ENCODE peak calls at places on chromosomes 7 and 10, in four cellular contexts. F, E, O and J are unnamed samples.

GRCh38 chr10:113782986-113783704 is 31.7 kb downstream of the PLEKHS1 start:
- DNase-seq in F (no peak), O (no peak), E (no peak), J (no peak)

GRCh38 chr10:78712147-78712546 is 356.6 kb upstream of the ZMIZ1 start:
- DNase-seq in O (peak), F (no peak), E (no peak), J (peak)

GRCh38 chr10:129615921-129616525 is 149.0 kb downstream of the MGMT start:
- DNase-seq in E (no peak), F (no peak), O (no peak), J (no peak)

GRCh38 chr10:74816824-74817498 is 9.4 kb upstream of the KAT6B start:
- DNase-seq in O (no peak), F (no peak), E (no peak), J (no peak)

GRCh38 chr10:128016423-128017060 is 109.6 kb downstream of the PTPRE start:
- DNase-seq in O (no peak), F (no peak), E (no peak), J (no peak)

GRCh38 chr10:31096161-31096560 is 64.5 kb upstream of the ZNF438 start:
- DNase-seq in O (no peak), F (no peak), E (no peak), J (no peak)

GRCh38 chr7:8597565-8597964 is 164.2 kb downstream of the NXPH1 start:
- DNase-seq in E (no peak), O (no peak), F (no peak), J (no peak)

GRCh38 chr10:29132821-29133156 is 156.1 kb upstream of the LYZL1 start:
- DNase-seq in O (no peak), F (peak), E (no peak), J (peak)

GRCh38 chr7:121027761-121028681 is 39.5 kb downstream of the CPED1 start:
- DNase-seq in O (no peak), E (no peak), F (no peak), J (no peak)

GRCh38 chr7:16365177-16365576 is 56.2 kb downstream of the CRPPA start:
- DNase-seq in E (no peak), F (no peak), O (no peak), J (no peak)

GRCh38 chr10:104309980-104310978 is 28.0 kb downstream of the ITPRIP start:
- DNase-seq in O (no peak), E (peak), F (peak), J (peak)

GRCh38 chr10:110358869-110359629 is 54.3 kb upstream of the SMNDC1 start:
- DNase-seq in O (no peak), E (no peak), F (no peak), J (no peak)

GRCh38 chr10:124035928-124036558 is 57.4 kb downstream of the CHST15 start:
- DNase-seq in E (peak), O (peak), F (no peak), J (peak)

GRCh38 chr10:98424308-98425254 is 9.6 kb upstream of the PYROXD2 start:
- DNase-seq in E (no peak), F (no peak), O (no peak), J (no peak)

GRCh38 chr10:124882313-124882712 is 59.6 kb upstream of the ZRANB1 start:
- DNase-seq in F (no peak), E (no peak), O (no peak), J (no peak)

GRCh38 chr10:515674-516073 is 173.8 kb downstream of the DIP2C start:
- DNase-seq in O (no peak), F (no peak), E (no peak), J (no peak)

GRCh38 chr10:133263674-133264073 is 13.0 kb downstream of the ADAM8 start:
- DNase-seq in F (no peak), E (no peak), O (no peak), J (no peak)

GRCh38 chr10:102627141-102627445 is 17.2 kb upstream of the TRIM8 start:
- DNase-seq in O (no peak), F (no peak), E (no peak), J (no peak)
- H3K27ac ChIP-seq in O (peak), F (peak), E (peak), J (peak)

GRCh38 chr10:80156216-80156615 is 23.7 kb downstream of the PLAC9 start:
- DNase-seq in E (no peak), O (no peak), F (no peak), J (no peak)
- H3K27ac ChIP-seq in E (peak), O (no peak), F (no peak), J (no peak)

DNA sequence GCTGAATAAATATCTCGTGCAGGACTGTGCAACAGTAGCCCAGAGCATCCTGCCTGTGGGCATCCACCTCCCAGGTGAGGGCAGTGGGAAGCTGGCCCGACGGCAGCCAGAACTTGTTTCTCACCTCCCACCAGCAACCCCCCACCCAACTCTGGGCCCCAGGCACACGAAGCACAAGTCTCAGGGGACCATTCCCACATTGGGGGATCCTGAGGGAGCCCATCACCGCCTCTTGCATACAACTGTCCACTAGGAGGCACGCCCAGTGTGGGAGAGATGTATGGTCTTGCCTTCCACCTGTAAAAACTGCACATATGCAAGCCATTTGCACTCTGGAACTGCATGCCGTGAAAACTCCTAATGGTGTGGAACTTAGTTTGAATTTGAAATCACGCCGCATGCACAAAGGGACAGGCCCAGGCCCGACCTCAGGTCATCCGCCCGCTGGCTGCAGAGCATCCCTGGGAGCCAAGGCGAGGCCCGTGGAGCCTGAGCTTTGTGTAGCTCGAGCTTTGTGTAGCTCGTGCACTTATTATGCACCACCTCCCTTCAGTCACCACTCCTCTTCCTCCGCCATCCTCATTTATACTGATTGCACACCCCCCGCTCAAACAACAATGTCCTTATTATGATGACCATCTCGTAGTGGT is 147.9 kb downstream of the ADCY1 start:
- DNase-seq in E (no peak), F (no peak), O (no peak), J (no peak)
- H3K27ac ChIP-seq in E (no peak), F (no peak), O (no peak), J (no peak)

GRCh38 chr7:150374472-150374871 is 4.7 kb upstream of the ZNF775 start:
- DNase-seq in F (peak), O (no peak), E (no peak), J (no peak)
- H3K27ac ChIP-seq in F (no peak), O (peak), E (no peak), J (no peak)

GRCh38 chr10:46094197-46094500 is 48.1 kb upstream of the MSMB start:
- DNase-seq in O (no peak), F (no peak), E (no peak), J (no peak)

GRCh38 chr10:46091080-46091833 is 45.2 kb upstream of the MSMB start:
- DNase-seq in O (no peak), F (no peak), E (no peak), J (no peak)

GRCh38 chr10:46090258-46090812 is 44.3 kb upstream of the MSMB start:
- DNase-seq in E (no peak), O (no peak), F (no peak), J (no peak)

GRCh38 chr10:46091834-46092522 is 45.9 kb upstream of the MSMB start:
- DNase-seq in E (no peak), F (no peak), O (no peak), J (no peak)

DNA sequence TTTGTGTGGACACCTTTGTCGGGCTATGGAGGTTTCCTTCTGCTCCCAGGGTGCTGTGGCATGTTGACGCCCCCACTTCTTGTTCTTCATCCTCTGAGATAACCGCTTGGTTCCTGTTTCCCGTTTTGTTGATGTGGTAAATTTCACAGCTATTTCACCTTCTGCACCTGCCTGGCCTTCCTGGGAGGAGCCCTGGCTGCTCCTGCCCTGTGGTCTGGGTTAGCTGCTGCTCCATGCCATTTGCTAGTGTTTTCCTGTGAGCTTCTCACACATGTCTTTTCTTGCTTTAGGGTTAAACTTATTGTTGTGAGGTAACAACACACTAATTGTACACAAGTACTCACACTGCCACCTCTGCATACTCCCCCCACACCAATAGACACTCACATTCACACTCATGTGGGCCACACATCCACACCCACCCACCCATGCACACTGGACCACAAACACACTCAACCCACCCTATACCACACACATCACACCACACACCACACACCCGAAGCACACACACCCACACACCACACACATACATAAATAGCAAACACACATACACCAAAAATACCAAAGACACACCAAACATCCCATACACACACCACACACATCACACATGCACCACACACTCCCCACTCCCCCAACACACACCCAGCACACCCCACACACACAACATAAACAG is 46.6 kb upstream of the MSMB start:
- DNase-seq in O (no peak), E (no peak), F (no peak), J (no peak)
- H3K27ac ChIP-seq in O (no peak), E (no peak), F (no peak), J (no peak)

DNA sequence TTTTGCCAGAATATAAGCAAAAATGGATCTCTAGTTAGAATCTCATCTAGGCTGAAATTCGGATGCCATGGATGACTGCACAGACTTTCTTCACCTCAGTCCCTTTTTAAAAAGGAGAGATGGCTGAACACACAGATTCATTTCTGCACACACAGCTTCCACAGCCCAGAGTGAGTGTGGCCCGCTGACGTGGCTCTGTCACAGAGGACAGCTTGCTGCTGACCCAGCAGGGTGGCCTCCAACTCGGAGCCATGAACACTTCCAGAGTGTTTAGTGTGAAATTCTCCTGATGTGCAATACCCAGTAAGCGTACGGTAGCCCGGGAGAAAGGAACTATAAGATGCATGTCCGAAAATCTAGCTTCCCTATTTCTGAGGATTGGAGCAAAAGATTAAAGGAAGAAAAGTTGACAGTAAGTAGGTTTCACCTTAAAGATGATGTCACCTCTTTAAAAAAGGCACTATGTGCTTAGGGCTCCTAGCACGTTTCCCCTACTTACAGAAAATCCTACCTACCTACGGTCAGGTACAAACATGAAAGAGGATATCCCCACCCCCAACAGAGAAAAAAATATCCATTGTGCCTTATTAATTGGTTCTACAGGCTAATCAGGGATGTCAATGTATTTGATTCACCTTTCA is 162.2 kb downstream of the RAPGEF5 start:
- DNase-seq in O (no peak), F (no peak), E (no peak), J (peak)
- H3K27ac ChIP-seq in O (no peak), F (no peak), E (no peak), J (no peak)

GRCh38 chr7:25727876-25728275 is 424.1 kb upstream of the NFE2L3 start:
- DNase-seq in O (no peak), F (no peak), E (no peak), J (no peak)

GRCh38 chr7:25727446-25727845 is 424.6 kb upstream of the NFE2L3 start:
- DNase-seq in O (no peak), F (no peak), E (no peak), J (no peak)

GRCh38 chr7:25732771-25733217 is 419.2 kb upstream of the NFE2L3 start:
- DNase-seq in F (no peak), E (no peak), O (no peak), J (no peak)

GRCh38 chr7:25731881-25732240 is 420.1 kb upstream of the NFE2L3 start:
- DNase-seq in E (no peak), O (no peak), F (no peak), J (no peak)

DNA sequence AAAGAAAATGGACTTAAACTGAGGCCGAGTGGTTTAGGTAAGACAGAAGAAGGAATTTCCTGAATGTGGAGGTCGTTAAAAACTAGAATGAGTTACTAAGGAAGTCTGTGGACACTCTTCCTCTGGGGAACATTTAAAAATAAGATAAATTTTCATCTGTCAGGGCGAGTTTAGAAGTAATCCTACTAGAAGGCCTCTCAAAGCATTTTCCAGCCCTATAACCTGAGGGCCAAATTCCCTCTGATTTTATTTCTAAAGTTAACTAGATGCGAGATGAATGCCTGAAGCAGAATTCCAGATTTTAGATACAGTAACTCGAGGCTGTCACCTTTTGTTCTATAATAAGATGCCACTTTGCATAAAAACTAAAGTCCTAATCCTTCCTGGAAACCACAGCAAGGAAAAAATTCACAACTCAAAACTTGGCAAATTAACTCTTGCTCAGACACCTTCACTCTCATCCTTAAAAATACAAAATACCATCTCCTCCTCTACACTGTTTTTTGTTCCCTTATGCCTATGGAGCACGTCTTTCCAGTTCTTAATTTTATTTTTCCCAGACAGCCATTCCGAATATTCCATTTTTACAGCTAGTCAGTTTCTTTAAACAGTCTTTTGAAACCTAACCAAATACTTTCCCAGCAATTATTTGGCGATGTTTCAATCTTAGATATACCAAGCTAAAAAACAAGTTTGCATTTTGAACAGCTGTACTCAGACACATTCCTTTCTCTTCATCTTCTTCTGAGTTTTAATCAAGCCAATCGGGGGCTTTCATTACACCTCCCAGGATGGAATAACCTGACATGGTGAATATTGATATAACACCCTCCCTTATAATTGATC is 420.7 kb upstream of the NFE2L3 start:
- DNase-seq in E (no peak), F (no peak), O (no peak), J (no peak)
- H3K27ac ChIP-seq in E (peak), F (peak), O (no peak), J (no peak)